ENCODE peak calls at places on chromosomes 6 and 20, in seven cellular contexts. G, D, L, O, S, V and J are unnamed samples.

GRCh38 chr20:37142708-37143107 is 36.4 kb upstream of the RPN2 start:
- DNase-seq in O (no peak), V (peak), G (peak), S (no peak), D (no peak), L (peak), J (no peak)

GRCh38 chr6:137715589-137716045 is 151.4 kb upstream of the TNFAIP3 start:
- DNase-seq in O (no peak), D (no peak), L (peak), V (peak), G (peak), S (no peak), J (no peak)

GRCh38 chr6:88992741-88993557 is 29.5 kb upstream of the RNGTT start:
- DNase-seq in V (no peak), S (no peak), O (no peak), G (no peak), L (no peak), D (no peak), J (no peak)

GRCh38 chr6:139883776-139884175 is 509.3 kb upstream of the CITED2 start:
- DNase-seq in O (no peak), L (peak), G (peak), V (peak), S (no peak), D (no peak), J (peak)

GRCh38 chr6:27130668-27131428 is 116.7 kb upstream of the PRSS16 start:
- DNase-seq in D (no peak), S (no peak), L (no peak), O (no peak), V (no peak), G (no peak), J (no peak)

GRCh38 chr20:44609511-44610312 is 27.3 kb downstream of the PKIG start:
- DNase-seq in V (peak), S (peak), O (peak), G (peak), L (peak), D (peak), J (peak)

GRCh38 chr20:4020256-4020655 is 4.9 kb upstream of the RNF24 start:
- DNase-seq in O (no peak), V (no peak), S (no peak), G (no peak), D (no peak), L (no peak), J (no peak)

GRCh38 chr20:43636429-43636828 is 30.5 kb upstream of the MYBL2 start:
- DNase-seq in D (no peak), V (no peak), G (no peak), L (no peak), S (no peak), O (no peak), J (no peak)

GRCh38 chr6:154848580-154848979 is 115.4 kb downstream of the SCAF8 start:
- DNase-seq in V (no peak), L (no peak), D (no peak), G (peak), O (no peak), S (no peak), J (no peak)

GRCh38 chr6:77893391-77893790 is 240.6 kb downstream of the MEI4 start:
- DNase-seq in O (no peak), V (no peak), S (no peak), D (no peak), G (no peak), L (no peak), J (no peak)

GRCh38 chr6:1695546-1696494 is 86.1 kb downstream of the FOXC1 start:
- DNase-seq in D (no peak), S (no peak), V (no peak), G (no peak), L (no peak), O (no peak), J (no peak)

DNA sequence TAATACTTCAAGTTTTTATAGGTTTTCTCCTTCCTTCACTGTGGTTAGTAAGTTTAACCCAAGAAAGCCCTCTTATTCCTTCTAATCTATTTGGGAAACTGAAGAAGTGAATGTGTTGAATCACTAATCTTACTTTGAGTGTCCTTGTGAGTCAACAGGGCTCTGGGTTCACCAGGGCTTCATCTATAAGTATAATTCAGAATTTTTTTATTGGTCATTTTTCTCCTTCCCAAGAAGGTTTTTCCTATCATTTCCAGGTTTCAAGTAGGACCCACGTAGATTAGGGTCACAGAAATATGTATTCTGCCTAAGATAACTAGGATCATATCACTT is 191.1 kb downstream of the ATXN1 start:
- DNase-seq in G (no peak), D (no peak), L (no peak), V (no peak), O (no peak), S (no peak), J (no peak)
- H4K8ac ChIP-seq in G (no peak), D (no peak), L (no peak), V (no peak), O (no peak), S (no peak), J (no peak)

GRCh38 chr20:34708621-34709043 is 4.5 kb downstream of the TP53INP2 start:
- DNase-seq in G (peak), L (peak), D (peak), V (no peak), S (no peak), O (peak), J (peak)
- H2BK120ac ChIP-seq in G (no peak), L (peak), D (no peak), V (no peak), S (no peak), O (no peak), J (no peak)

DNA sequence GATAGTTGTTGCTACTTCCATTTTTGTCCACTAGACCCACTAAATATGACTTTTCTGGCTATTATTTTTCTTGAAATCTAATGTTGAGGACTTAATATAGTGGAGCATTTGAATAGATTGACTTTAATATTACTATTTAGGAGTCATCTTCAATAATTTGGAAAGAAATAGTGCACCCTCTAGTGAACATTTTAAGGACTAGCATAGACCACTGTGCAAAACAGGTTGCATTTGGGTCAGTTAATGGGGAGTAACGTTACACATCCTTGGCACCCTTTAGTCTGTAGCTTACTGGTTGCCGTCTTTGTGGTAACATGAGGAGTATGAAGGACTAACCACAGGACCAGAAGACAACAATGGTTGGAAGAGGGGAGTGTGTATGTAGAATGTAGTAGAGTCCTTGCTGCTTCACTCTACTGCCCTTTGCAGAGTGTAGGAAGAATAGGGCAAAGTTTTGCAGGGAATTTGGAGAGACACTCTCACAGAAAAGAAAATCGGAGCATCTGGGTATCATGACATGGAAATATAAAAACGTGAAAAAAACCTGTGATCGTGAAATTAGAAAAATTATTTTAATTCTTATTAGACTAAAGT is 25.2 kb downstream of the RFPL4B start:
- DNase-seq in G (peak), S (no peak), O (no peak), L (peak), V (peak), D (no peak), J (peak)
- H4K8ac ChIP-seq in G (no peak), S (no peak), O (no peak), L (no peak), V (no peak), D (no peak), J (no peak)

DNA sequence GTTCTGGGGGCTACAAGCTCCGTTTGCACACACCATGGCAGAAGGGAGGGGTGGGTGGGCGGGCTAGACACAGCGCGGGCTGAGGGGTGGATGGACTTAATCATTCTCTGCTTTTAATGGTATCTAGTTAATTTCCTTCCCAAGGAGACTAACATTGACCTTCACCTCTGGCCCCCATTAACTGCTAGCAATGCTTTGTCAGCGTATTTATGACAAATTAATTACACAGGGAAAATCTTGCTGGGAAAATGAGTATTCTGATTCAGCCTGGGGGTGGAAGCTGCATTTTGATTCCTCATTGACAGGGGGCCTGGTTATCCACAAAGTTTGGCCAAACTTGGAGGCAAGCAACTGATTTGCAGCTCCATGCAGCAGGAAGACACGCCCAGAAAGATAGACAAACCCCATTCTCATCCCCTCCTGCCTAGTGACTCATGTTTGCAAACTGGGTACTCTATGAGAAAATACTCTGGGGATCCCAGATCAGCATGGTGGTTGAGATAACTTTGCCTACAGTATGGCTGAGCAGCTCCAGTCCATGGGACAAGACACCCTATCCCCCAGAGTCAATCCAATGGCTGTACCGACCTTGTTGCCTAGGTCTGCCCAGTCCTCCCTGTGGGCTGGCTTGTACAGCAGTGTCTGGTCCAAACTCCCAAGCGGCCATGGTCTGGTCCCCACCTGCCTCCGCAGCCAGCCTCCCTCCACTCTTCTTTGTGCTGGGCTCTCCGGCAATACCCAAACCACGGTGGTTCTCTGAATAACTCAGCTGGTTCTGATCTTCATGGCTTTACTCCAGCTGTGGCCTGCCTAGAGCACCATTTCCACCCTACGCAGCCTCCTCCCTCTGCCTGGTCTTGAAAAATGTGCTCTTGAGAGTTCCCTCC is 19.7 kb downstream of the ZBP1 start:
- DNase-seq in L (no peak), V (no peak), S (no peak), O (no peak), D (no peak), G (no peak), J (no peak)
- H2BK120ac ChIP-seq in L (no peak), V (no peak), S (no peak), O (no peak), D (no peak), G (no peak), J (no peak)

GRCh38 chr6:170255426-170256125 is 35.3 kb downstream of the DLL1 start:
- DNase-seq in L (no peak), O (no peak), S (no peak), V (no peak), D (no peak), G (no peak), J (no peak)

GRCh38 chr6:170258395-170258794 is 32.5 kb downstream of the DLL1 start:
- DNase-seq in S (no peak), D (no peak), L (no peak), V (no peak), O (no peak), G (no peak), J (no peak)

GRCh38 chr6:170259301-170259700 is 31.6 kb downstream of the DLL1 start:
- DNase-seq in O (no peak), S (no peak), L (no peak), D (no peak), V (no peak), G (no peak), J (no peak)

GRCh38 chr6:170256641-170257040 is 34.2 kb downstream of the DLL1 start:
- DNase-seq in D (no peak), G (no peak), S (no peak), L (no peak), O (no peak), V (no peak), J (no peak)

DNA sequence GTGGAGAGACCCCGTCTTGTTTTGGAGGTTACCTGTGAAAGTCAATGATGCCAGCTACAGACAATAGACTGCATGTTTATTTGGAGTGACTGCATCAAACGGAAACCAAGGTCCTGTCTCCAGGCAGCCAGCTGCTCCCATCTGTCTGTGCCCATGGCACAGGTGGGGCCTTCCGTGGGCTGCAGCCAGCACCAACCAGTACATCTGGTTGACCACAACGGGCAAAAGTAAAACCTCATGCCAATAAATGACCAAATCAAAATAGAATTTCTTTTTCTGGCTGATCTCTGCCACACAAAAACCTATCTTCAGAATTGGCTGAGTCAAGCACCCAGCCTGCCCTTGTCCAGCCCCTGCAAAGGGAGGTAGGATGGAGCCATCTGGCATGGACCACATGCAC is 33.5 kb downstream of the DLL1 start:
- DNase-seq in S (no peak), G (no peak), O (no peak), D (no peak), L (no peak), V (no peak), J (no peak)
- H4K8ac ChIP-seq in S (no peak), G (no peak), O (no peak), D (no peak), L (no peak), V (no peak), J (no peak)

GRCh38 chr6:40350193-40350941 is 236.8 kb downstream of the LRFN2 start:
- DNase-seq in L (no peak), V (no peak), G (no peak), D (no peak), O (no peak), S (no peak), J (no peak)

GRCh38 chr6:40347571-40348011 is 239.6 kb downstream of the LRFN2 start:
- DNase-seq in O (peak), S (no peak), L (no peak), V (no peak), G (no peak), D (no peak), J (peak)

GRCh38 chr6:40349566-40350192 is 237.5 kb downstream of the LRFN2 start:
- DNase-seq in S (no peak), G (no peak), V (no peak), O (peak), L (no peak), D (no peak), J (no peak)

GRCh38 chr6:40348591-40348990 is 238.6 kb downstream of the LRFN2 start:
- DNase-seq in V (no peak), L (no peak), O (peak), S (no peak), D (no peak), G (no peak), J (no peak)

GRCh38 chr6:40349092-40349491 is 238.1 kb downstream of the LRFN2 start:
- DNase-seq in L (peak), S (no peak), O (peak), D (no peak), G (no peak), V (no peak), J (peak)
- H2BK120ac ChIP-seq in L (no peak), S (no peak), O (no peak), D (no peak), G (no peak), V (no peak), J (no peak)

GRCh38 chr6:80181352-80182081 is 75.0 kb downstream of the BCKDHB start:
- DNase-seq in G (no peak), O (no peak), D (no peak), V (no peak), S (no peak), L (no peak), J (no peak)
- H4K8ac ChIP-seq in G (no peak), O (no peak), D (no peak), V (no peak), S (no peak), L (peak), J (no peak)